ENCODE peak calls at places on chromosomes 2 and 18, in seven cellular contexts. One of them, this sample, is unnamed.

GRCh38 chr2:72603481-72603880 is 222.4 kb downstream of the EXOC6B start:
- DNase-seq in thoracic aorta: no peak
- DNase-seq in uterus: no peak
- DNase-seq in HCT116: no peak
- DNase-seq in neuronal stem cell: no peak
- DNase-seq in testis: no peak
- DNase-seq in fibroblast of lung: peak; percentile 57
- DNase-seq in this sample: no peak

GRCh38 chr2:62589691-62590356 is 83.8 kb upstream of the TMEM17 start:
- DNase-seq in thoracic aorta: no peak
- DNase-seq in uterus: no peak
- DNase-seq in HCT116: no peak
- DNase-seq in neuronal stem cell: no peak
- DNase-seq in testis: no peak
- DNase-seq in fibroblast of lung: no peak
- DNase-seq in this sample: no peak

GRCh38 chr2:85131116-85131515 is 2.1 kb upstream of the TCF7L1 start:
- DNase-seq in thoracic aorta: no peak
- DNase-seq in uterus: peak; percentile 27
- DNase-seq in HCT116: no peak
- DNase-seq in neuronal stem cell: peak; percentile 15
- DNase-seq in testis: peak; percentile 28
- DNase-seq in fibroblast of lung: peak; percentile 35
- DNase-seq in this sample: peak; percentile 50

GRCh38 chr18:36333418-36333817 is 35.9 kb downstream of the FHOD3 start:
- DNase-seq in thoracic aorta: no peak
- DNase-seq in uterus: no peak
- DNase-seq in HCT116: no peak
- DNase-seq in neuronal stem cell: no peak
- DNase-seq in testis: no peak
- DNase-seq in fibroblast of lung: peak; percentile 65
- DNase-seq in this sample: no peak

GRCh38 chr18:35915056-35915455 is 57.4 kb upstream of the RMP24 start:
- DNase-seq in thoracic aorta: no peak
- DNase-seq in uterus: no peak
- DNase-seq in HCT116: no peak
- DNase-seq in neuronal stem cell: no peak
- DNase-seq in testis: no peak
- DNase-seq in fibroblast of lung: no peak
- DNase-seq in this sample: no peak

GRCh38 chr2:152555048-152555447 is 162.2 kb downstream of the PRPF40A start:
- DNase-seq in thoracic aorta: no peak
- DNase-seq in uterus: no peak
- DNase-seq in HCT116: no peak
- DNase-seq in neuronal stem cell: no peak
- DNase-seq in testis: no peak
- DNase-seq in fibroblast of lung: no peak
- DNase-seq in this sample: no peak

GRCh38 chr2:236663671-236664101 is 94.1 kb downstream of the ACKR3 start:
- DNase-seq in thoracic aorta: no peak
- DNase-seq in uterus: peak; percentile 63
- DNase-seq in HCT116: no peak
- DNase-seq in neuronal stem cell: no peak
- DNase-seq in testis: peak; percentile 48
- DNase-seq in fibroblast of lung: peak; percentile 93
- DNase-seq in this sample: no peak

GRCh38 chr18:74282359-74283254 is 9.2 kb downstream of the CYB5A start:
- DNase-seq in thoracic aorta: no peak
- DNase-seq in uterus: no peak
- DNase-seq in HCT116: no peak
- DNase-seq in neuronal stem cell: no peak
- DNase-seq in testis: no peak
- DNase-seq in fibroblast of lung: no peak
- DNase-seq in this sample: no peak

GRCh38 chr2:161370981-161371380 is 45.1 kb upstream of the TBR1 start:
- DNase-seq in thoracic aorta: no peak
- DNase-seq in uterus: no peak
- DNase-seq in HCT116: no peak
- DNase-seq in neuronal stem cell: no peak
- DNase-seq in testis: no peak
- DNase-seq in fibroblast of lung: no peak
- DNase-seq in this sample: no peak

GRCh38 chr2:12717988-12718661 is 1.4 kb downstream of the TRIB2 start:
- DNase-seq in thoracic aorta: no peak
- DNase-seq in uterus: peak; percentile 45
- DNase-seq in HCT116: no peak
- DNase-seq in neuronal stem cell: peak; percentile 43
- DNase-seq in testis: peak; percentile 28
- DNase-seq in fibroblast of lung: peak; percentile 26
- DNase-seq in this sample: peak; percentile 73

GRCh38 chr2:30305235-30305634 is 73.9 kb downstream of the LBH start:
- DNase-seq in thoracic aorta: no peak
- DNase-seq in uterus: no peak
- DNase-seq in HCT116: no peak
- DNase-seq in neuronal stem cell: no peak
- DNase-seq in testis: no peak
- DNase-seq in fibroblast of lung: peak; percentile 63
- DNase-seq in this sample: no peak

GRCh38 chr2:232875256-232876070 is 5.4 kb downstream of the SNORC start:
- DNase-seq in thoracic aorta: no peak
- DNase-seq in uterus: no peak
- DNase-seq in HCT116: no peak
- DNase-seq in neuronal stem cell: no peak
- DNase-seq in testis: peak; percentile 50
- DNase-seq in fibroblast of lung: no peak
- DNase-seq in this sample: no peak

GRCh38 chr2:55961318-55961911 is 37.8 kb upstream of the EFEMP1 start:
- DNase-seq in thoracic aorta: no peak
- DNase-seq in uterus: no peak
- DNase-seq in HCT116: peak; percentile 50
- DNase-seq in neuronal stem cell: peak; percentile 17
- DNase-seq in testis: peak; percentile 17
- DNase-seq in fibroblast of lung: peak; percentile 62
- DNase-seq in this sample: peak; percentile 77

GRCh38 chr2:97733341-97734035 is 20.1 kb downstream of the ZAP70 start:
- DNase-seq in thoracic aorta: no peak
- DNase-seq in uterus: no peak
- DNase-seq in HCT116: no peak
- DNase-seq in neuronal stem cell: no peak
- DNase-seq in testis: no peak
- DNase-seq in fibroblast of lung: no peak
- DNase-seq in this sample: no peak

GRCh38 chr2:196750977-196751631 is 48.4 kb downstream of the GTF3C3 start:
- DNase-seq in thoracic aorta: no peak
- DNase-seq in uterus: peak; percentile 51
- DNase-seq in HCT116: peak; percentile 51
- DNase-seq in neuronal stem cell: peak; percentile 33
- DNase-seq in testis: peak; percentile 84
- DNase-seq in fibroblast of lung: peak; percentile 44
- DNase-seq in this sample: peak; percentile 88

GRCh38 chr2:70570041-70570661 is 16.5 kb upstream of the TGFA start:
- DNase-seq in thoracic aorta: no peak
- DNase-seq in uterus: no peak
- DNase-seq in HCT116: peak; percentile 57
- DNase-seq in neuronal stem cell: no peak
- DNase-seq in testis: no peak
- DNase-seq in fibroblast of lung: peak; percentile 68
- DNase-seq in this sample: no peak

GRCh38 chr2:73832905-73833304 is 4.1 kb downstream of the STAMBP start:
- DNase-seq in thoracic aorta: no peak
- DNase-seq in uterus: no peak
- DNase-seq in HCT116: no peak
- DNase-seq in neuronal stem cell: no peak
- DNase-seq in testis: no peak
- DNase-seq in fibroblast of lung: peak; percentile 41
- DNase-seq in this sample: peak; percentile 74

GRCh38 chr2:188478724-188479123 is 187.1 kb downstream of the GULP1 start:
- DNase-seq in thoracic aorta: no peak
- DNase-seq in uterus: no peak
- DNase-seq in HCT116: no peak
- DNase-seq in neuronal stem cell: no peak
- DNase-seq in testis: peak; percentile 29
- DNase-seq in fibroblast of lung: no peak
- DNase-seq in this sample: no peak

GRCh38 chr2:58895849-58896248 is 654.7 kb upstream of the FANCL start:
- DNase-seq in thoracic aorta: no peak
- DNase-seq in uterus: no peak
- DNase-seq in HCT116: no peak
- DNase-seq in neuronal stem cell: no peak
- DNase-seq in testis: no peak
- DNase-seq in fibroblast of lung: peak; percentile 27
- DNase-seq in this sample: no peak

GRCh38 chr2:108182489-108182888 is 57.3 kb upstream of the SULT1C3 start:
- DNase-seq in thoracic aorta: no peak
- DNase-seq in uterus: no peak
- DNase-seq in HCT116: peak; percentile 18
- DNase-seq in neuronal stem cell: no peak
- DNase-seq in testis: peak; percentile 45
- DNase-seq in fibroblast of lung: peak; percentile 1
- DNase-seq in this sample: peak; percentile 74

GRCh38 chr2:230205034-230205433 is 14.8 kb downstream of the SP110 start:
- DNase-seq in thoracic aorta: no peak
- DNase-seq in uterus: no peak
- DNase-seq in HCT116: no peak
- DNase-seq in neuronal stem cell: no peak
- DNase-seq in testis: no peak
- DNase-seq in fibroblast of lung: no peak
- DNase-seq in this sample: peak; percentile 89

GRCh38 chr2:227818569-227819397 is 5.1 kb downstream of the CCL20 start:
- DNase-seq in thoracic aorta: peak; percentile 34
- DNase-seq in uterus: no peak
- DNase-seq in HCT116: no peak
- DNase-seq in neuronal stem cell: no peak
- DNase-seq in testis: peak; percentile 14
- DNase-seq in fibroblast of lung: no peak
- DNase-seq in this sample: no peak

GRCh38 chr2:216799873-216800421 is 59.9 kb downstream of the TNP1 start:
- DNase-seq in thoracic aorta: no peak
- DNase-seq in uterus: peak; percentile 71
- DNase-seq in HCT116: no peak
- DNase-seq in neuronal stem cell: no peak
- DNase-seq in testis: peak; percentile 46
- DNase-seq in fibroblast of lung: peak; percentile 58
- DNase-seq in this sample: no peak

GRCh38 chr18:76445275-76445674 is 49.8 kb downstream of the ZNF516 start:
- DNase-seq in thoracic aorta: no peak
- DNase-seq in uterus: no peak
- DNase-seq in HCT116: no peak
- DNase-seq in neuronal stem cell: no peak
- DNase-seq in testis: no peak
- DNase-seq in fibroblast of lung: peak; percentile 93
- DNase-seq in this sample: no peak

GRCh38 chr18:58263733-58264469 is 219.9 kb downstream of the NEDD4L start:
- DNase-seq in thoracic aorta: no peak
- DNase-seq in uterus: no peak
- DNase-seq in HCT116: no peak
- DNase-seq in neuronal stem cell: no peak
- DNase-seq in testis: no peak
- DNase-seq in fibroblast of lung: peak; percentile 50
- DNase-seq in this sample: no peak

GRCh38 chr18:50805732-50806131 is 14.1 kb downstream of the MRO start:
- DNase-seq in thoracic aorta: no peak
- DNase-seq in uterus: no peak
- DNase-seq in HCT116: no peak
- DNase-seq in neuronal stem cell: no peak
- DNase-seq in testis: no peak
- DNase-seq in fibroblast of lung: no peak
- DNase-seq in this sample: no peak
- H3K4me3 ChIP-seq in thoracic aorta: no peak overlapping the region
- H3K4me3 ChIP-seq in uterus: no peak overlapping the region
- H3K4me3 ChIP-seq in HCT116: no peak overlapping the region
- H3K4me3 ChIP-seq in neuronal stem cell: no peak overlapping the region
- H3K4me3 ChIP-seq in testis: no peak overlapping the region
- H3K4me3 ChIP-seq in fibroblast of lung: no peak overlapping the region
- H3K4me3 ChIP-seq in this sample: no peak overlapping the region

GRCh38 chr2:159155315-159155714 is 131.2 kb downstream of the WDSUB1 start:
- DNase-seq in thoracic aorta: no peak
- DNase-seq in uterus: no peak
- DNase-seq in HCT116: no peak
- DNase-seq in neuronal stem cell: no peak
- DNase-seq in testis: no peak
- DNase-seq in fibroblast of lung: no peak
- DNase-seq in this sample: peak; percentile 4
- H3K4me1 ChIP-seq in thoracic aorta: peaks cover 20% of the 10 kb centered on the region
- H3K4me1 ChIP-seq in uterus: no peaks in the 10 kb centered on the region
- H3K4me1 ChIP-seq in HCT116: peaks cover 53% of the 10 kb centered on the region
- H3K4me1 ChIP-seq in neuronal stem cell: peaks cover 10% of the 10 kb centered on the region
- H3K4me1 ChIP-seq in testis: no peaks in the 10 kb centered on the region
- H3K4me1 ChIP-seq in fibroblast of lung: peaks cover under 1% of the 10 kb centered on the region
- H3K4me1 ChIP-seq in this sample: no peaks in the 10 kb centered on the region

DNA sequence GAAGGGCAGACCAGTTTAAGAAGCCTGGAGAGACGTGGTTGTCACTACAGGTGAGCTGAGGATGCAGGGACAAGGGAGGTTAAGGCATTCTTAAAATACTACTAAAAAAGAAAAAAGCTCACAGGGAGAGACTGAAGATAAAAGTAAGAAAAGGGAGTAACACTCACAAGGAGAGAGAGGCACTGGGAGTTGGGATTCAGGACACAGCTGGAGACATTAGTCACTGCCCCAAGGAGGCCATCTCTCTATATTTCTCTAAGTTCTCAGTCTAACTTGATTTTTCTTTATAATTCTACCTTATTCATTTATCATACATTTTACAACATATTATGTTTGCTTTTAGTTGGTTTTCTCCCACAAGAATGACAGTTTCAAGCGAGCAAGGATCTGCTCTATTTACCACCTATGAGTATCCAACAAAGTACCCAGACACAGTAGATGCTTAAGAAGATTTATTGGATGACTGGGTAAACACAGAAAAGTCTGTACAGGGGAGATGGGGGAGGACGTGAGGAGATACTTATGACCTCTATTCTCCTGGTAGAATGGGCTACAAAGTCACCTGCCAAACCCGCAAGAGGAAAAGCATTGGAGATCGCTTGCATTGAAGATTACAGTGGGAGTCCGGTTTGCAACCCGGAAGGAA is 2.2 kb downstream of the SERPINE2 start:
- DNase-seq in thoracic aorta: no peak
- DNase-seq in uterus: no peak
- DNase-seq in HCT116: no peak
- DNase-seq in neuronal stem cell: no peak
- DNase-seq in testis: no peak
- DNase-seq in fibroblast of lung: no peak
- DNase-seq in this sample: no peak
- H3K27me3 ChIP-seq in thoracic aorta: peaks cover 5% of the 10 kb centered on the region
- H3K27me3 ChIP-seq in uterus: no peaks in the 10 kb centered on the region
- H3K27me3 ChIP-seq in HCT116: no peaks in the 10 kb centered on the region
- H3K27me3 ChIP-seq in neuronal stem cell: peaks cover 43% of the 10 kb centered on the region
- H3K27me3 ChIP-seq in testis: no peaks in the 10 kb centered on the region
- H3K27me3 ChIP-seq in fibroblast of lung: peaks cover 3% of the 10 kb centered on the region
- H3K27me3 ChIP-seq in this sample: no peaks in the 10 kb centered on the region

DNA sequence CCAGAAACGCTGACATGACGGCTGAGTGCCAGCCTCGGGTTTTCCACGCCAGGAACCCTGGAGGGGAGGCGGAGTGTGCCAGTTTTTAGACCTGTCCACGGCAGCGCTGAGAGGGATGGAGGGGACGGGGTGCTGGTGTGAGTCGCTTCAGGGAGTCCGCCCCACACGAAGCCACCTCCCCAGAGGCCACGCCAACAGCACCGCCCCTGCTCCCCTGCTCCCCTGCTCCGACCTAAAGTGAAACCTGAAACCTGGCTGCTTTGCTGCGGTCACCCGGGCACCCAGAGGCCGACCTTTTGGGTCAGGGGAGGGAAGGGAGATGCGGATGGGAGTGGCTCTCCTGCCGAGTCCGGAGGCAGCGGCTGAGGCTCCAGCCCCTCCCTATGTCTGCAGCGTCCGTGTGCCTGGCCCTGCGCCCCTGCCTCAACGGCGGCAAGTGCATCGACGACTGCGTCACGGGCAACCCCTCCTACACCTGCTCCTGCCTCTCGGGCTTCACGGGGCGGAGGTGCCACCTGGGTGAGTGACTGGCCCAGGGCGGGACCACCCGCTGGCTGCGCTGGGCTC is 38.1 kb downstream of the SNED1 start:
- DNase-seq in thoracic aorta: no peak
- DNase-seq in uterus: no peak
- DNase-seq in HCT116: no peak
- DNase-seq in neuronal stem cell: peak; percentile 56
- DNase-seq in testis: no peak
- DNase-seq in fibroblast of lung: peak; percentile 9
- DNase-seq in this sample: peak; percentile 82
- H3K4me3 ChIP-seq in thoracic aorta: peak overlapping the region; percentile 58
- H3K4me3 ChIP-seq in uterus: no peak overlapping the region
- H3K4me3 ChIP-seq in HCT116: no peak overlapping the region
- H3K4me3 ChIP-seq in neuronal stem cell: no peak overlapping the region
- H3K4me3 ChIP-seq in testis: no peak overlapping the region
- H3K4me3 ChIP-seq in fibroblast of lung: no peak overlapping the region
- H3K4me3 ChIP-seq in this sample: peak overlapping the region; percentile 65

This sample was measured in Karpas-422.